ENCODE peak calls at places on chromosomes 1 and 21, in eight cellular contexts. P is activated T-cell treated with anti-CD3 and anti-CD28 coated beads for 1 hour; Y is CD4-positive, alpha-beta T cell; H is NCI-H510A treated with DMSO at 0.1 percent for 48 hours; O is GM23338; E is CD8-positive, alpha-beta T cell; U is GM04503; M is NCI-H345. D is an unnamed sample.
A peak's percentile ranks its signal among the peaks of the same experiment; 100 is the strongest.

GRCh38 chr1:85274969-85275453 is 1.4 kb downstream of the BCL10 start:
- DNase-seq in H (peak; percentile 57), P (no peak), Y (no peak), O (no peak), M (no peak), U (peak; percentile 55), E (no peak), D (no peak)

GRCh38 chr1:63793741-63794240 is 20.0 kb downstream of the ROR1 start:
- DNase-seq in O (no peak), U (no peak), Y (no peak), P (no peak), E (no peak), M (no peak), H (no peak), D (no peak)

GRCh38 chr1:151056574-151056973 is 2.8 kb downstream of the CDC42SE1 start:
- DNase-seq in H (no peak), U (no peak), E (peak; percentile 50), M (no peak), P (no peak), Y (no peak), O (no peak), D (no peak)

GRCh38 chr1:109167114-109167513 is 46.6 kb upstream of the SARS1 start:
- DNase-seq in Y (no peak), H (no peak), M (no peak), P (no peak), O (no peak), E (no peak), U (no peak), D (peak; percentile 43)

GRCh38 chr1:248421384-248421783 is 18.5 kb downstream of the OR2T1 start:
- DNase-seq in H (no peak), O (peak; percentile 17), M (no peak), U (no peak), P (no peak), Y (no peak), E (no peak), D (no peak)

GRCh38 chr1:59214764-59215208 is 82.1 kb upstream of the FGGY start:
- DNase-seq in M (peak; percentile 65), U (no peak), Y (no peak), E (no peak), H (peak; percentile 95), O (no peak), P (no peak), D (no peak)

GRCh38 chr1:77538956-77539509 is 143.4 kb downstream of the ZZZ3 start:
- DNase-seq in H (peak; percentile 75), U (peak; percentile 83), M (no peak), Y (no peak), E (no peak), O (no peak), P (no peak), D (peak; percentile 46)

GRCh38 chr1:156893048-156893953 is at the start of gene PEAR1:
- DNase-seq in H (no peak), O (peak; percentile 69), M (no peak), E (no peak), U (no peak), P (no peak), Y (no peak), D (no peak)

GRCh38 chr21:44516828-44517174 is 23.2 kb downstream of the KRTAP10-1 start:
- DNase-seq in U (no peak), P (no peak), M (no peak), E (no peak), H (no peak), O (no peak), Y (no peak), D (no peak)

GRCh38 chr1:162892916-162893714 is 32.1 kb upstream of the CCDC190 start:
- DNase-seq in P (no peak), H (no peak), M (no peak), Y (no peak), E (no peak), O (peak; percentile 34), U (no peak), D (no peak)

GRCh38 chr1:2999571-2999970 is 21.7 kb upstream of the ACTRT2 start:
- DNase-seq in Y (no peak), O (no peak), H (no peak), E (no peak), P (no peak), M (no peak), U (no peak), D (no peak)

GRCh38 chr1:172498858-172499257 is 34.1 kb upstream of the SUCO start:
- DNase-seq in Y (no peak), U (no peak), P (no peak), M (no peak), H (peak; percentile 3), E (no peak), O (no peak), D (no peak)